ENCODE peak calls at places on chromosomes 4 and X, in nine cellular contexts. X, P, O, H, C, G, Q, I and W are unnamed samples.

GRCh38 chr4:7581477-7581876 is 146.7 kb upstream of the PSAPL1 start:
- DNase-seq in X (no peak), P (peak), O (peak), H (no peak), C (no peak), G (peak), Q (peak), I (no peak), W (no peak)

GRCh38 chr4:137180349-137180748 is 351.9 kb downstream of the PCDH18 start:
- DNase-seq in X (no peak), P (no peak), O (no peak), H (no peak), C (no peak), G (no peak), Q (no peak), I (no peak), W (no peak)

GRCh38 chr4:128793859-128794667 is 15.4 kb upstream of the JADE1 start:
- DNase-seq in X (no peak), P (no peak), O (no peak), H (no peak), C (no peak), G (no peak), Q (no peak), I (no peak), W (no peak)

GRCh38 chr4:176641237-176641636 is 151.5 kb downstream of the VEGFC start:
- DNase-seq in X (no peak), P (peak), O (no peak), H (no peak), C (no peak), G (no peak), Q (no peak), I (no peak), W (no peak)

GRCh38 chrX:10744011-10744410 is 123.6 kb upstream of the MID1 start:
- DNase-seq in X (no peak), P (no peak), O (no peak), H (no peak), C (no peak), G (no peak), Q (no peak), I (no peak), W (no peak)

GRCh38 chr4:6278801-6279197 is 9.1 kb downstream of the WFS1 start:
- DNase-seq in X (no peak), P (peak), O (peak), H (no peak), C (no peak), G (no peak), Q (no peak), I (no peak), W (no peak)

GRCh38 chr4:36676139-36677050 is 395.0 kb downstream of the DTHD1 start:
- DNase-seq in X (peak), P (peak), O (no peak), H (no peak), C (no peak), G (no peak), Q (no peak), I (no peak), W (no peak)

GRCh38 chr4:13240066-13240465 is 244.1 kb downstream of the RAB28 start:
- DNase-seq in X (no peak), P (peak), O (no peak), H (no peak), C (no peak), G (peak), Q (peak), I (no peak), W (no peak)

GRCh38 chr4:2489841-2490552 is 21.1 kb downstream of the RNF4 start:
- DNase-seq in X (no peak), P (no peak), O (no peak), H (no peak), C (peak), G (peak), Q (no peak), I (no peak), W (no peak)

GRCh38 chr4:89152972-89153371 is 41.6 kb downstream of the TIGD2 start:
- DNase-seq in X (peak), P (peak), O (no peak), H (peak), C (no peak), G (peak), Q (no peak), I (no peak), W (no peak)

GRCh38 chr4:61320154-61320553 is 120.0 kb downstream of the ADGRL3 start:
- DNase-seq in X (no peak), P (peak), O (no peak), H (no peak), C (no peak), G (no peak), Q (no peak), I (no peak), W (peak)

GRCh38 chr4:162163892-162164759 is at the start of gene FSTL5:
- DNase-seq in X (peak), P (peak), O (peak), H (peak), C (peak), G (peak), Q (peak), I (no peak), W (peak)

GRCh38 chr4:95181446-95182306 is 367.1 kb downstream of the UNC5C start:
- DNase-seq in X (peak), P (peak), O (peak), H (no peak), C (no peak), G (peak), Q (no peak), I (no peak), W (no peak)

GRCh38 chr4:147160908-147161513 is 215.3 kb upstream of the TTC29 start:
- DNase-seq in X (peak), P (peak), O (peak), H (peak), C (no peak), G (peak), Q (peak), I (peak), W (peak)

GRCh38 chr4:159239534-159239933 is 136.7 kb downstream of the RAPGEF2 start:
- DNase-seq in X (no peak), P (no peak), O (no peak), H (no peak), C (no peak), G (no peak), Q (no peak), I (no peak), W (no peak)

GRCh38 chrX:119809185-119809666 is 17.8 kb upstream of the RPL39 start:
- DNase-seq in X (no peak), P (peak), O (no peak), H (no peak), C (no peak), G (peak), Q (no peak), I (no peak), W (no peak)

GRCh38 chr4:8647626-8648025 is 55.1 kb downstream of the CPZ start:
- DNase-seq in X (peak), P (no peak), O (no peak), H (no peak), C (peak), G (no peak), Q (no peak), I (no peak), W (no peak)